ENCODE peak calls at places on chromosomes 1 and 21, in five cellular contexts. Q, F, W, P and X are unnamed samples.
A peak's percentile ranks its signal among the peaks of the same experiment; 100 is the strongest.

GRCh38 chr1:243470492-243470891 is 214.7 kb downstream of the SDCCAG8 start:
- DNase-seq in Q (no peak), F (no peak), W (no peak), P (no peak), X (no peak)

GRCh38 chr1:36667836-36668235 is 185.1 kb upstream of the CSF3R start:
- DNase-seq in Q (no peak), F (no peak), W (no peak), P (no peak), X (no peak)

GRCh38 chr1:90850925-90851710 is 134.0 kb upstream of the BARHL2 start:
- DNase-seq in Q (peak; percentile 88), F (peak; percentile 84), W (peak; percentile 66), P (peak; percentile 57), X (no peak)

GRCh38 chr21:35366348-35367085 is 317.4 kb upstream of the RUNX1 start:
- DNase-seq in Q (no peak), F (no peak), W (peak; percentile 68), P (peak; percentile 92), X (no peak)

GRCh38 chr1:6287029-6287428 is 26.1 kb upstream of the GPR153 start:
- DNase-seq in Q (no peak), F (no peak), W (no peak), P (no peak), X (no peak)

GRCh38 chr1:226640288-226640687 is 91.7 kb downstream of the STUM start:
- DNase-seq in Q (peak; percentile 28), F (no peak), W (no peak), P (no peak), X (no peak)

GRCh38 chr1:92404661-92405060 is 82.1 kb downstream of the GFI1 start:
- DNase-seq in Q (no peak), F (no peak), W (peak; percentile 34), P (peak; percentile 16), X (no peak)

GRCh38 chr1:119587328-119587727 is 60.7 kb downstream of the ZNF697 start:
- DNase-seq in Q (no peak), F (no peak), W (peak; percentile 71), P (no peak), X (no peak)

GRCh38 chr1:172658871-172659453 is at the start of gene FASLG:
- DNase-seq in Q (no peak), F (no peak), W (no peak), P (no peak), X (no peak)

GRCh38 chr1:154193821-154194220 is 1.9 kb upstream of the TPM3 start:
- DNase-seq in Q (no peak), F (no peak), W (no peak), P (peak; percentile 36), X (no peak)

GRCh38 chr21:45568383-45568782 is 26.1 kb upstream of the SLC19A1 start:
- DNase-seq in Q (no peak), F (no peak), W (no peak), P (no peak), X (no peak)

GRCh38 chr1:224783006-224783651 is 146.3 kb upstream of the DNAH14 start:
- DNase-seq in Q (no peak), F (peak; percentile 66), W (no peak), P (no peak), X (no peak)

GRCh38 chr1:110228386-110228785 is 18.3 kb downstream of the KCNC4 start:
- DNase-seq in Q (no peak), F (no peak), W (no peak), P (no peak), X (no peak)

GRCh38 chr1:8908388-8909151 is 30.1 kb upstream of the ENO1 start:
- DNase-seq in Q (no peak), F (no peak), W (peak; percentile 30), P (peak; percentile 35), X (no peak)

GRCh38 chr1:115251856-115252255 is 86.2 kb downstream of the NGF start:
- DNase-seq in Q (peak; percentile 34), F (no peak), W (peak; percentile 96), P (peak; percentile 96), X (no peak)
- TF ChIP-seq CTCF in Q (no peak), F (no peak), W (no peak), P (no peak), X (no peak)

GRCh38 chr1:100265562-100265930 is 470 bp upstream of the RTCA start:
- DNase-seq in Q (no peak), F (no peak), W (peak; percentile 64), P (peak; percentile 30), X (no peak)
- TF ChIP-seq CTCF in Q (no peak), F (no peak), W (no peak), P (no peak), X (no peak)

GRCh38 chr1:58304584-58304983 is 241.9 kb downstream of the OMA1 start:
- DNase-seq in Q (no peak), F (no peak), W (no peak), P (no peak), X (no peak)
- TF ChIP-seq CTCF in Q (no peak), F (no peak), W (no peak), P (no peak), X (no peak)

GRCh38 chr1:44484155-44484688 is 79.2 kb downstream of the RNF220 start:
- DNase-seq in Q (no peak), F (no peak), W (peak; percentile 84), P (peak; percentile 75), X (no peak)
- TF ChIP-seq CTCF in Q (no peak), F (no peak), W (no peak), P (peak; percentile 7), X (no peak)